ENCODE peak calls at places on chromosome 21, in five cellular contexts. N is activated CD4-positive, alpha-beta T cell treated with anti-CD3 and anti-CD28 coated beads, Interleukin-2, amount 50 U/mL, for 4 hours; A is T follicular helper cell; B is T-cell; F is NCI-H774. W is an unnamed sample.

GRCh38 chr21:16767201-16767600 is 745.6 kb upstream of the CXADR start:
- DNase-seq in F (no peak), N (no peak), B (no peak), A (no peak), W (no peak)

GRCh38 chr21:34073032-34073748 is at the start of the genes MRPS6 and SLC5A3:
- DNase-seq in F (peak; percentile 82), N (peak; percentile 62), A (peak; percentile 52), B (peak; percentile 57), W (peak; percentile 89)

GRCh38 chr21:25373126-25374082 is 233.9 kb downstream of the MRPL39 start:
- DNase-seq in F (no peak), N (no peak), B (no peak), A (no peak), W (no peak)

GRCh38 chr21:38925923-38926322 is 120.2 kb downstream of the ETS2 start:
- DNase-seq in B (no peak), A (no peak), N (no peak), F (no peak), W (no peak)

GRCh38 chr21:29053656-29054055 is 19.8 kb downstream of the CCT8 start:
- DNase-seq in A (no peak), F (no peak), B (no peak), N (no peak), W (no peak)

GRCh38 chr21:45073301-45074047 is 906 bp upstream of the ADARB1 start:
- DNase-seq in A (no peak), B (no peak), F (no peak), N (no peak), W (peak; percentile 60)

GRCh38 chr21:44883250-44883649 is 9.8 kb upstream of the PTTG1IP start:
- DNase-seq in F (no peak), A (no peak), B (no peak), N (no peak), W (no peak)

GRCh38 chr21:14541840-14542495 is 4.1 kb downstream of the SAMSN1 start:
- DNase-seq in B (no peak), F (no peak), A (no peak), N (no peak), W (no peak)

GRCh38 chr21:17514124-17514481 is 1.3 kb downstream of the CXADR start:
- DNase-seq in A (no peak), N (no peak), B (no peak), F (no peak), W (peak; percentile 46)

GRCh38 chr21:28294046-28294445 is 698.6 kb downstream of the LTN1 start:
- DNase-seq in N (no peak), F (no peak), B (no peak), A (no peak), W (no peak)

GRCh38 chr21:26138615-26139257 is 31.8 kb downstream of the APP start:
- DNase-seq in F (no peak), A (no peak), B (no peak), N (no peak), W (no peak)

GRCh38 chr21:31173881-31174555 is 135.7 kb upstream of the KRTAP19-8 start:
- DNase-seq in B (no peak), N (peak; percentile 77), A (peak; percentile 28), F (no peak), W (no peak)

GRCh38 chr21:34579411-34579810 is 35.5 kb downstream of the RCAN1 start:
- DNase-seq in F (no peak), A (no peak), N (no peak), B (no peak), W (no peak)

GRCh38 chr21:23131177-23131576 is 2133.0 kb downstream of the NCAM2 start:
- DNase-seq in B (no peak), F (no peak), N (no peak), A (no peak), W (no peak)

GRCh38 chr21:39911792-39912191 is 44.6 kb downstream of the PCP4 start:
- DNase-seq in B (no peak), A (no peak), N (no peak), F (peak; percentile 38), W (no peak)

GRCh38 chr21:40622531-40622930 is 224.4 kb downstream of the DSCAM start:
- DNase-seq in N (no peak), B (no peak), A (no peak), F (no peak), W (no peak)

GRCh38 chr21:26849428-26850115 is 4.4 kb upstream of the ADAMTS1 start:
- DNase-seq in N (no peak), F (peak; percentile 49), B (no peak), A (no peak), W (peak; percentile 7)

GRCh38 chr21:27776925-27777553 is 810.2 kb upstream of the ADAMTS5 start:
- DNase-seq in F (no peak), B (no peak), A (no peak), N (no peak), W (no peak)

GRCh38 chr21:44427241-44428120 is 27.8 kb upstream of the LRRC3 start:
- DNase-seq in N (no peak), B (no peak), F (peak; percentile 78), A (no peak), W (peak; percentile 91)

GRCh38 chr21:14078746-14079375 is 131.9 kb downstream of the LIPI start:
- DNase-seq in A (no peak), B (no peak), N (no peak), F (no peak), W (no peak)

GRCh38 chr21:31553461-31553860 is 106.0 kb upstream of the SOD1 start:
- DNase-seq in B (no peak), F (no peak), N (no peak), A (no peak), W (no peak)

GRCh38 chr21:33870768-33871167 is 44.8 kb downstream of the ATP5PO start:
- DNase-seq in N (no peak), F (no peak), A (no peak), B (no peak), W (peak; percentile 26)

GRCh38 chr21:28069446-28069845 is 923.2 kb downstream of the LTN1 start:
- DNase-seq in B (no peak), F (no peak), A (no peak), N (no peak), W (no peak)

GRCh38 chr21:26028183-26028582 is 142.4 kb downstream of the APP start:
- DNase-seq in N (no peak), F (no peak), A (no peak), B (no peak), W (no peak)

W was measured in NCI-H345.